ENCODE peak calls at places on chromosome 17, in five cellular contexts. I is stimulated activated naive B cell treated with anti-CD40 and anti-IgM and Interleukin-4, amounts not matched to agents 10 μg/mL and 1 μg/mL and 100 μg/mL, for 72 hours; J is T-helper 17 cell; W is activated B cell treated with CpG ODN at 0.5 μM for 24 hours; A is activated CD8-positive, alpha-beta T cell treated with anti-CD3 and anti-CD28 coated beads for 36 hours. F is an unnamed sample.

GRCh38 chr17:13031718-13032350 is 14.0 kb upstream of the ELAC2 start:
- DNase-seq in I (peak), J (peak), W (no peak), A (peak), F (peak)

GRCh38 chr17:29433551-29433950 is 43.4 kb downstream of the TAOK1 start:
- DNase-seq in I (no peak), J (no peak), W (no peak), A (no peak), F (no peak)

GRCh38 chr17:17325228-17325627 is 22.1 kb downstream of the NT5M start:
- DNase-seq in I (no peak), J (no peak), W (no peak), A (no peak), F (no peak)

GRCh38 chr17:82650723-82651122 is 2.5 kb upstream of the WDR45B start:
- DNase-seq in I (no peak), J (no peak), W (no peak), A (no peak), F (no peak)

GRCh38 chr17:31085563-31085962 is 9.2 kb upstream of the NF1 start:
- DNase-seq in I (no peak), J (no peak), W (no peak), A (no peak), F (no peak)

GRCh38 chr17:50051082-50051576 is 4.8 kb upstream of the ITGA3 start:
- DNase-seq in I (peak), J (no peak), W (no peak), A (peak), F (peak)

GRCh38 chr17:63926164-63926563 is 6.0 kb downstream of the CD79B start:
- DNase-seq in I (no peak), J (no peak), W (no peak), A (no peak), F (no peak)

GRCh38 chr17:77512062-77512946 is 371.5 kb downstream of the SEC14L1 start:
- DNase-seq in I (no peak), J (no peak), W (no peak), A (no peak), F (no peak)

GRCh38 chr17:21360048-21360447 is 16.1 kb upstream of the KCNJ12 start:
- DNase-seq in I (no peak), J (no peak), W (no peak), A (no peak), F (no peak)

GRCh38 chr17:30906101-30906911 is at the start of gene TEFM:
- DNase-seq in I (peak), J (peak), W (peak), A (peak), F (peak)

GRCh38 chr17:17507465-17508011 is 11.3 kb upstream of the RASD1 start:
- DNase-seq in I (no peak), J (no peak), W (no peak), A (no peak), F (no peak)

GRCh38 chr17:2022647-2023046 is 2.5 kb downstream of the RTN4RL1 start:
- DNase-seq in I (no peak), J (no peak), W (no peak), A (no peak), F (no peak)

GRCh38 chr17:37299257-37299985 is 76.4 kb upstream of the C17orf78 start:
- DNase-seq in I (no peak), J (no peak), W (no peak), A (no peak), F (no peak)